ENCODE peak calls at places on chromosomes 13 and 19, in four cellular contexts. One of them, this sample, is unnamed.
A peak's percentile ranks its signal among the peaks of the same experiment; 100 is the strongest.

GRCh38 chr13:95624020-95624419 is 20.5 kb downstream of the DZIP1 start:
- DNase-seq in H1: peak; percentile 48
- DNase-seq in K562: peak; percentile 59
- DNase-seq in SK-N-SH: peak; percentile 52
- DNase-seq in this sample: peak; percentile 14

GRCh38 chr13:110113284-110113764 is 193.6 kb downstream of the COL4A1 start:
- DNase-seq in H1: no peak
- DNase-seq in K562: no peak
- DNase-seq in SK-N-SH: no peak
- DNase-seq in this sample: no peak

GRCh38 chr19:1396019-1396767 is 5.1 kb downstream of the GAMT start:
- DNase-seq in H1: no peak
- DNase-seq in K562: peak; percentile 37
- DNase-seq in SK-N-SH: no peak
- DNase-seq in this sample: no peak

GRCh38 chr19:53906211-53907192 is 2.6 kb upstream of the CACNG7 start:
- DNase-seq in H1: peak; percentile 97
- DNase-seq in K562: peak; percentile 40
- DNase-seq in SK-N-SH: peak; percentile 85
- DNase-seq in this sample: peak; percentile 89

GRCh38 chr13:97257800-97258799 is 36.0 kb downstream of the MBNL2 start:
- DNase-seq in H1: no peak
- DNase-seq in K562: peak; percentile 81
- DNase-seq in SK-N-SH: no peak
- DNase-seq in this sample: peak; percentile 55

GRCh38 chr13:98441056-98441676 is 135.7 kb downstream of the STK24 start:
- DNase-seq in H1: no peak
- DNase-seq in K562: no peak
- DNase-seq in SK-N-SH: no peak
- DNase-seq in this sample: no peak

GRCh38 chr19:28296506-28296905 is 916.4 kb downstream of the UQCRFS1 start:
- DNase-seq in H1: no peak
- DNase-seq in K562: no peak
- DNase-seq in SK-N-SH: no peak
- DNase-seq in this sample: no peak

GRCh38 chr13:24688901-24689300 is 8.7 kb downstream of the ATP12A start:
- DNase-seq in H1: no peak
- DNase-seq in K562: no peak
- DNase-seq in SK-N-SH: no peak
- DNase-seq in this sample: no peak

GRCh38 chr13:39496487-39496998 is 106.5 kb downstream of the LHFPL6 start:
- DNase-seq in H1: no peak
- DNase-seq in K562: no peak
- DNase-seq in SK-N-SH: no peak
- DNase-seq in this sample: no peak

GRCh38 chr19:5434970-5435641 is 20.1 kb upstream of the ZNRF4 start:
- DNase-seq in H1: no peak
- DNase-seq in K562: peak; percentile 79
- DNase-seq in SK-N-SH: no peak
- DNase-seq in this sample: no peak

GRCh38 chr13:84574851-84575250 is 692.6 kb upstream of the SLITRK1 start:
- DNase-seq in H1: no peak
- DNase-seq in K562: no peak
- DNase-seq in SK-N-SH: peak; percentile 2
- DNase-seq in this sample: no peak

GRCh38 chr13:78317030-78317429 is 286.3 kb downstream of the POU4F1 start:
- DNase-seq in H1: no peak
- DNase-seq in K562: no peak
- DNase-seq in SK-N-SH: peak; percentile 0
- DNase-seq in this sample: no peak

GRCh38 chr13:23552171-23552570 is 18.0 kb upstream of the TNFRSF19 start:
- DNase-seq in H1: no peak
- DNase-seq in K562: no peak
- DNase-seq in SK-N-SH: no peak
- DNase-seq in this sample: no peak

GRCh38 chr19:45769821-45770191 is 754 bp upstream of the SIX5 start:
- DNase-seq in H1: peak; percentile 77
- DNase-seq in K562: peak; percentile 53
- DNase-seq in SK-N-SH: no peak
- DNase-seq in this sample: peak; percentile 38

GRCh38 chr19:22545751-22546150 is 88.4 kb upstream of the ZNF492 start:
- DNase-seq in H1: peak; percentile 63
- DNase-seq in K562: peak; percentile 61
- DNase-seq in SK-N-SH: peak; percentile 40
- DNase-seq in this sample: peak; percentile 36

GRCh38 chr19:7349961-7350711 is 1.4 kb downstream of the ARHGEF18 start:
- DNase-seq in H1: no peak
- DNase-seq in K562: no peak
- DNase-seq in SK-N-SH: no peak
- DNase-seq in this sample: no peak

DNA sequence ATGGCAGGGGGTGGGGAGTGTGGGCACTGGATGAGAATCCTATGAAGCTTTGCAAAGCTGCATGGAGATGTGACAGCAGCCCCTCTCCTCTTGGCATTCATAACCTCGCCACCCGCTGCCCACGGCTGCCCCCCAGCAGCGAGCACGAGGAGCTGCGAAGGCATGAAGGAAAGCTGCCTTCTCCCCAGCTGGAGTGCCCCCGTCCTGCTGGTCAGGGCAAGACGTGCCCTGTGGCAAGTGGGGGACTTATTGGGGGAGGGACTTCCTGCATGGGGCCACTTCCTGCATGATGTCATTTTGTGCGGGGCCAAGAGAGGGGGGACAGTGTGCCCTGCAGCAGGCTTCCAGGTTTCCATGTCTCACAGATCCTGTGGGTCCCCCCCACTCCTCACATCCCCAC is 85.9 kb downstream of the TSHZ3 start:
- DNase-seq in H1: no peak
- DNase-seq in K562: no peak
- DNase-seq in SK-N-SH: peak; percentile 38
- DNase-seq in this sample: no peak
- TF ChIP-seq TEAD4 in H1: no peak
- TF ChIP-seq TEAD4 in K562: no peak
- TF ChIP-seq TEAD4 in SK-N-SH: no peak
- TF ChIP-seq TEAD4 in this sample: no peak

GRCh38 chr13:107035778-107036177 is 467.8 kb upstream of the ARGLU1 start:
- DNase-seq in H1: no peak
- DNase-seq in K562: no peak
- DNase-seq in SK-N-SH: no peak
- DNase-seq in this sample: no peak
- TF ChIP-seq TEAD4 in H1: no peak
- TF ChIP-seq TEAD4 in K562: no peak
- TF ChIP-seq TEAD4 in SK-N-SH: no peak
- TF ChIP-seq TEAD4 in this sample: no peak

GRCh38 chr13:45194081-45194939 is 6.5 kb downstream of the KCTD4 start:
- DNase-seq in H1: no peak
- DNase-seq in K562: no peak
- DNase-seq in SK-N-SH: no peak
- DNase-seq in this sample: peak; percentile 41
- TF ChIP-seq TEAD4 in H1: no peak
- TF ChIP-seq TEAD4 in K562: no peak
- TF ChIP-seq TEAD4 in SK-N-SH: no peak
- TF ChIP-seq TEAD4 in this sample: no peak

GRCh38 chr13:52405369-52405766 is 604 bp downstream of the THSD1 start:
- DNase-seq in H1: no peak
- DNase-seq in K562: no peak
- DNase-seq in SK-N-SH: peak; percentile 41
- DNase-seq in this sample: peak; percentile 23

GRCh38 chr13:52411629-52412028 is 5.7 kb upstream of the THSD1 start:
- DNase-seq in H1: no peak
- DNase-seq in K562: no peak
- DNase-seq in SK-N-SH: no peak
- DNase-seq in this sample: no peak

GRCh38 chr13:52406629-52407028 is 657 bp upstream of the THSD1 start:
- DNase-seq in H1: no peak
- DNase-seq in K562: no peak
- DNase-seq in SK-N-SH: no peak
- DNase-seq in this sample: no peak

GRCh38 chr13:52405767-52406494 is at the start of gene THSD1:
- DNase-seq in H1: peak; percentile 65
- DNase-seq in K562: no peak
- DNase-seq in SK-N-SH: peak; percentile 87
- DNase-seq in this sample: peak; percentile 54
- TF ChIP-seq TEAD4 in H1: no peak
- TF ChIP-seq TEAD4 in K562: no peak
- TF ChIP-seq TEAD4 in SK-N-SH: no peak
- TF ChIP-seq TEAD4 in this sample: no peak

GRCh38 chr19:31761281-31761913 is 412.2 kb upstream of the TSHZ3 start:
- DNase-seq in H1: peak; percentile 41
- DNase-seq in K562: no peak
- DNase-seq in SK-N-SH: no peak
- DNase-seq in this sample: no peak
- TF ChIP-seq TEAD4 in H1: no peak
- TF ChIP-seq TEAD4 in K562: no peak
- TF ChIP-seq TEAD4 in SK-N-SH: no peak
- TF ChIP-seq TEAD4 in this sample: no peak

GRCh38 chr13:45108716-45109706 is 11.3 kb upstream of the GTF2F2 start:
- DNase-seq in H1: peak; percentile 55
- DNase-seq in K562: peak; percentile 38
- DNase-seq in SK-N-SH: no peak
- DNase-seq in this sample: peak; percentile 54
- TF ChIP-seq TEAD4 in H1: no peak
- TF ChIP-seq TEAD4 in K562: no peak
- TF ChIP-seq TEAD4 in SK-N-SH: no peak
- TF ChIP-seq TEAD4 in this sample: no peak

DNA sequence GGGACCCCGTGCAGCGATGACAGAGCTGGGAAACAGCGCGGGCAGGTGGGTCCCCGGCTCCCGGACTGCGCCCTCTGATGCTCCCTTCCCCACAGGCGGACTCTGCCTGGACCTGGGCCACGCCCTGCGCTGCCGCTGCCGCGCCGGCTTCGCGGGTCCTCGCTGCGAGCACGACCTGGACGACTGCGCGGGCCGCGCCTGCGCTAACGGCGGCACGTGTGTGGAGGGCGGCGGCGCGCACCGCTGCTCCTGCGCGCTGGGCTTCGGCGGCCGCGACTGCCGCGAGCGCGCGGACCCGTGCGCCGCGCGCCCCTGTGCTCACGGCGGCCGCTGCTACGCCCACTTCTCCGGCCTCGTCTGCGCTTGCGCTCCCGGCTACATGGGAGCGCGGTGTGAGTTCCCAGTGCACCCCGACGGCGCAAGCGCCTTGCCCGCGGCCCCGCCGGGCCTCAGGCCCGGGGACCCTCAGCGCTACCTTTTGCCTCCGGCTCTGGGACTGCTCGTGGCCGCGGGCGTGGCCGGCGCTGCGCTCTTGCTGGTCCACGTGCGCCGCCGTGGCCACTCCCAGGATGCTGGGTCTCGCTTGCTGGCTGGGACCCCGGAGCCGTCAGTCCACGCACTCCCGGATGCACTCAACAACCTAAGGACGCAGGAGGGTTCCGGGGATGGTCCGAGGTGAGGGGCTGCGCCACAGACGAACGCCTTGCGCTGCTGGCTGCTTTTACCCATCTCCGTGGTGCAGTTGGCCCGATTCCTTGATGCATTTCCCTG is 7.8 kb upstream of the SELENOV start:
- DNase-seq in H1: peak; percentile 81
- DNase-seq in K562: peak; percentile 92
- DNase-seq in SK-N-SH: peak; percentile 96
- DNase-seq in this sample: peak; percentile 80
- TF ChIP-seq TEAD4 in H1: peak; percentile 37
- TF ChIP-seq TEAD4 in K562: no peak
- TF ChIP-seq TEAD4 in SK-N-SH: no peak
- TF ChIP-seq TEAD4 in this sample: peak; percentile 94